ENCODE peak calls at places on chromosomes 13 and 19, in ten cellular contexts. One of them, this sample, is unnamed.

GRCh38 chr19:55210120-55210493 is 806 bp upstream of the PTPRH start:
- DNase-seq in astrocyte of the spinal cord: peak
- DNase-seq in uterus: peak
- DNase-seq in cardiac muscle cell: no peak
- DNase-seq in breast epithelium: no peak
- DNase-seq in HL-60: no peak
- DNase-seq in GM23248: peak
- DNase-seq in esophagus squamous epithelium: no peak
- DNase-seq in neural progenitor cell: no peak
- DNase-seq in stomach: peak
- DNase-seq in this sample: peak

GRCh38 chr19:7297742-7298141 is 3.5 kb upstream of the INSR start:
- DNase-seq in esophagus squamous epithelium: no peak
- DNase-seq in cardiac muscle cell: no peak
- DNase-seq in breast epithelium: no peak
- DNase-seq in neural progenitor cell: no peak
- DNase-seq in HL-60: no peak
- DNase-seq in GM23248: no peak
- DNase-seq in stomach: no peak
- DNase-seq in uterus: no peak
- DNase-seq in astrocyte of the spinal cord: no peak
- DNase-seq in this sample: no peak

GRCh38 chr13:62678039-62678438 is 1262.4 kb upstream of the PCDH20 start:
- DNase-seq in uterus: no peak
- DNase-seq in HL-60: no peak
- DNase-seq in esophagus squamous epithelium: no peak
- DNase-seq in GM23248: no peak
- DNase-seq in astrocyte of the spinal cord: no peak
- DNase-seq in cardiac muscle cell: no peak
- DNase-seq in stomach: no peak
- DNase-seq in breast epithelium: no peak
- DNase-seq in neural progenitor cell: no peak
- DNase-seq in this sample: no peak

GRCh38 chr19:40147693-40148347 is 43.4 kb upstream of the MAP3K10 start:
- DNase-seq in uterus: no peak
- DNase-seq in cardiac muscle cell: no peak
- DNase-seq in astrocyte of the spinal cord: peak
- DNase-seq in GM23248: peak
- DNase-seq in breast epithelium: no peak
- DNase-seq in stomach: no peak
- DNase-seq in HL-60: no peak
- DNase-seq in esophagus squamous epithelium: no peak
- DNase-seq in neural progenitor cell: no peak
- DNase-seq in this sample: peak

GRCh38 chr13:84972907-84973306 is 826.3 kb downstream of the SLITRK6 start:
- DNase-seq in esophagus squamous epithelium: no peak
- DNase-seq in astrocyte of the spinal cord: no peak
- DNase-seq in breast epithelium: no peak
- DNase-seq in uterus: no peak
- DNase-seq in GM23248: no peak
- DNase-seq in cardiac muscle cell: no peak
- DNase-seq in stomach: no peak
- DNase-seq in HL-60: no peak
- DNase-seq in neural progenitor cell: no peak
- DNase-seq in this sample: no peak

GRCh38 chr13:100645382-100645781 is 29.2 kb downstream of the TMTC4 start:
- DNase-seq in breast epithelium: no peak
- DNase-seq in GM23248: no peak
- DNase-seq in esophagus squamous epithelium: no peak
- DNase-seq in HL-60: no peak
- DNase-seq in cardiac muscle cell: no peak
- DNase-seq in uterus: no peak
- DNase-seq in stomach: no peak
- DNase-seq in astrocyte of the spinal cord: no peak
- DNase-seq in neural progenitor cell: no peak
- DNase-seq in this sample: no peak

GRCh38 chr19:42255766-42256750 is 1.1 kb upstream of the ERF start:
- DNase-seq in cardiac muscle cell: peak
- DNase-seq in neural progenitor cell: peak
- DNase-seq in uterus: peak
- DNase-seq in GM23248: peak
- DNase-seq in HL-60: no peak
- DNase-seq in astrocyte of the spinal cord: peak
- DNase-seq in stomach: no peak
- DNase-seq in esophagus squamous epithelium: no peak
- DNase-seq in breast epithelium: peak
- DNase-seq in this sample: no peak

GRCh38 chr19:14603990-14604387 is 21.1 kb downstream of the CLEC17A start:
- DNase-seq in astrocyte of the spinal cord: no peak
- DNase-seq in breast epithelium: no peak
- DNase-seq in cardiac muscle cell: no peak
- DNase-seq in HL-60: no peak
- DNase-seq in uterus: no peak
- DNase-seq in GM23248: no peak
- DNase-seq in stomach: no peak
- DNase-seq in neural progenitor cell: no peak
- DNase-seq in esophagus squamous epithelium: no peak
- DNase-seq in this sample: no peak

GRCh38 chr13:54563286-54563685 is 1534.7 kb downstream of the OLFM4 start:
- DNase-seq in stomach: no peak
- DNase-seq in GM23248: no peak
- DNase-seq in cardiac muscle cell: no peak
- DNase-seq in astrocyte of the spinal cord: no peak
- DNase-seq in breast epithelium: no peak
- DNase-seq in esophagus squamous epithelium: no peak
- DNase-seq in uterus: no peak
- DNase-seq in neural progenitor cell: no peak
- DNase-seq in HL-60: no peak
- DNase-seq in this sample: no peak

GRCh38 chr19:48740705-48741030 is 258 bp upstream of the RASIP1 start:
- DNase-seq in breast epithelium: no peak
- DNase-seq in GM23248: no peak
- DNase-seq in uterus: no peak
- DNase-seq in neural progenitor cell: no peak
- DNase-seq in astrocyte of the spinal cord: no peak
- DNase-seq in cardiac muscle cell: no peak
- DNase-seq in HL-60: no peak
- DNase-seq in esophagus squamous epithelium: no peak
- DNase-seq in stomach: no peak
- DNase-seq in this sample: no peak
- H3K4me3 ChIP-seq in breast epithelium: peak
- H3K4me3 ChIP-seq in GM23248: no peak
- H3K4me3 ChIP-seq in uterus: peak
- H3K4me3 ChIP-seq in neural progenitor cell: no peak
- H3K4me3 ChIP-seq in astrocyte of the spinal cord: no peak
- H3K4me3 ChIP-seq in cardiac muscle cell: no peak
- H3K4me3 ChIP-seq in HL-60: no peak
- H3K4me3 ChIP-seq in esophagus squamous epithelium: peak
- H3K4me3 ChIP-seq in stomach: no peak
- H3K4me3 ChIP-seq in this sample: no peak

GRCh38 chr19:5851302-5851701 is at the start of gene FUT3:
- DNase-seq in astrocyte of the spinal cord: no peak
- DNase-seq in neural progenitor cell: no peak
- DNase-seq in stomach: peak
- DNase-seq in HL-60: no peak
- DNase-seq in breast epithelium: peak
- DNase-seq in cardiac muscle cell: no peak
- DNase-seq in esophagus squamous epithelium: no peak
- DNase-seq in GM23248: no peak
- DNase-seq in uterus: no peak
- DNase-seq in this sample: no peak

GRCh38 chr19:5850189-5850588 is 1.1 kb downstream of the FUT3 start:
- DNase-seq in HL-60: no peak
- DNase-seq in cardiac muscle cell: no peak
- DNase-seq in uterus: no peak
- DNase-seq in breast epithelium: no peak
- DNase-seq in astrocyte of the spinal cord: no peak
- DNase-seq in esophagus squamous epithelium: no peak
- DNase-seq in stomach: no peak
- DNase-seq in neural progenitor cell: no peak
- DNase-seq in GM23248: no peak
- DNase-seq in this sample: no peak

GRCh38 chr19:5850743-5851293 is 431 bp downstream of the FUT3 start:
- DNase-seq in cardiac muscle cell: no peak
- DNase-seq in astrocyte of the spinal cord: peak
- DNase-seq in breast epithelium: peak
- DNase-seq in uterus: peak
- DNase-seq in stomach: peak
- DNase-seq in HL-60: no peak
- DNase-seq in esophagus squamous epithelium: no peak
- DNase-seq in neural progenitor cell: no peak
- DNase-seq in GM23248: peak
- DNase-seq in this sample: no peak
- H3K4me3 ChIP-seq in cardiac muscle cell: no peak
- H3K4me3 ChIP-seq in astrocyte of the spinal cord: no peak
- H3K4me3 ChIP-seq in breast epithelium: no peak
- H3K4me3 ChIP-seq in uterus: no peak
- H3K4me3 ChIP-seq in stomach: peak
- H3K4me3 ChIP-seq in HL-60: no peak
- H3K4me3 ChIP-seq in esophagus squamous epithelium: peak
- H3K4me3 ChIP-seq in neural progenitor cell: no peak
- H3K4me3 ChIP-seq in GM23248: no peak
- H3K4me3 ChIP-seq in this sample: no peak

GRCh38 chr13:20706661-20707060 is 3.2 kb downstream of the IL17D start:
- DNase-seq in uterus: no peak
- DNase-seq in breast epithelium: no peak
- DNase-seq in cardiac muscle cell: no peak
- DNase-seq in neural progenitor cell: no peak
- DNase-seq in stomach: no peak
- DNase-seq in GM23248: no peak
- DNase-seq in HL-60: no peak
- DNase-seq in esophagus squamous epithelium: no peak
- DNase-seq in astrocyte of the spinal cord: no peak
- DNase-seq in this sample: no peak

GRCh38 chr13:20702530-20702929 is 969 bp upstream of the IL17D start:
- DNase-seq in GM23248: peak
- DNase-seq in breast epithelium: no peak
- DNase-seq in astrocyte of the spinal cord: peak
- DNase-seq in uterus: no peak
- DNase-seq in stomach: no peak
- DNase-seq in esophagus squamous epithelium: no peak
- DNase-seq in HL-60: no peak
- DNase-seq in neural progenitor cell: no peak
- DNase-seq in cardiac muscle cell: no peak
- DNase-seq in this sample: no peak

GRCh38 chr13:20704459-20705069 is 1.1 kb downstream of the IL17D start:
- DNase-seq in HL-60: no peak
- DNase-seq in esophagus squamous epithelium: no peak
- DNase-seq in neural progenitor cell: no peak
- DNase-seq in uterus: no peak
- DNase-seq in GM23248: no peak
- DNase-seq in breast epithelium: no peak
- DNase-seq in astrocyte of the spinal cord: no peak
- DNase-seq in cardiac muscle cell: no peak
- DNase-seq in stomach: no peak
- DNase-seq in this sample: no peak

GRCh38 chr13:20702945-20703784 is at the start of gene IL17D:
- DNase-seq in HL-60: no peak
- DNase-seq in GM23248: peak
- DNase-seq in stomach: no peak
- DNase-seq in breast epithelium: no peak
- DNase-seq in neural progenitor cell: peak
- DNase-seq in esophagus squamous epithelium: no peak
- DNase-seq in uterus: no peak
- DNase-seq in astrocyte of the spinal cord: peak
- DNase-seq in cardiac muscle cell: peak
- DNase-seq in this sample: no peak

GRCh38 chr13:20703785-20704458 is 423 bp downstream of the IL17D start:
- DNase-seq in HL-60: peak
- DNase-seq in GM23248: peak
- DNase-seq in cardiac muscle cell: peak
- DNase-seq in breast epithelium: peak
- DNase-seq in esophagus squamous epithelium: peak
- DNase-seq in neural progenitor cell: peak
- DNase-seq in astrocyte of the spinal cord: peak
- DNase-seq in stomach: peak
- DNase-seq in uterus: peak
- DNase-seq in this sample: peak
- H3K4me3 ChIP-seq in HL-60: peak
- H3K4me3 ChIP-seq in GM23248: peak
- H3K4me3 ChIP-seq in cardiac muscle cell: peak
- H3K4me3 ChIP-seq in breast epithelium: peak
- H3K4me3 ChIP-seq in esophagus squamous epithelium: peak
- H3K4me3 ChIP-seq in neural progenitor cell: peak
- H3K4me3 ChIP-seq in astrocyte of the spinal cord: peak
- H3K4me3 ChIP-seq in stomach: peak
- H3K4me3 ChIP-seq in uterus: peak
- H3K4me3 ChIP-seq in this sample: peak

GRCh38 chr13:108495686-108496363 is 133.6 kb upstream of the MYO16 start:
- DNase-seq in stomach: no peak
- DNase-seq in cardiac muscle cell: peak
- DNase-seq in neural progenitor cell: peak
- DNase-seq in breast epithelium: no peak
- DNase-seq in esophagus squamous epithelium: no peak
- DNase-seq in astrocyte of the spinal cord: peak
- DNase-seq in uterus: no peak
- DNase-seq in GM23248: no peak
- DNase-seq in HL-60: no peak
- DNase-seq in this sample: no peak
- H3K4me3 ChIP-seq in stomach: peak
- H3K4me3 ChIP-seq in cardiac muscle cell: peak
- H3K4me3 ChIP-seq in neural progenitor cell: peak
- H3K4me3 ChIP-seq in breast epithelium: peak
- H3K4me3 ChIP-seq in esophagus squamous epithelium: peak
- H3K4me3 ChIP-seq in astrocyte of the spinal cord: peak
- H3K4me3 ChIP-seq in uterus: no peak
- H3K4me3 ChIP-seq in GM23248: no peak
- H3K4me3 ChIP-seq in HL-60: peak
- H3K4me3 ChIP-seq in this sample: peak

This sample was measured in skeletal muscle cell.